ENCODE peak calls at places on chromosome X, in five cellular contexts. A, M, U, N and T are unnamed samples.

GRCh38 chrX:38044682-38045081 is 38.3 kb downstream of the SYTL5 start:
- DNase-seq in A (no peak), M (no peak), U (no peak), N (no peak), T (no peak)

GRCh38 chrX:140180585-140180984 is 215.3 kb upstream of the CXorf66 start:
- DNase-seq in A (no peak), M (peak), U (peak), N (no peak), T (no peak)

GRCh38 chrX:101057095-101057714 is 5.3 kb upstream of the TRMT2B start:
- DNase-seq in A (peak), M (peak), U (peak), N (no peak), T (no peak)

GRCh38 chrX:132209527-132209926 is 9.7 kb downstream of the RAP2C start:
- DNase-seq in A (peak), M (peak), U (no peak), N (no peak), T (no peak)

GRCh38 chrX:119686087-119686639 is 6.8 kb downstream of the SEPTIN6 start:
- DNase-seq in A (no peak), M (no peak), U (no peak), N (no peak), T (no peak)

GRCh38 chrX:153827903-153828302 is 2.4 kb downstream of the PDZD4 start:
- DNase-seq in A (no peak), M (no peak), U (no peak), N (no peak), T (no peak)

GRCh38 chrX:14676431-14676830 is 147.1 kb downstream of the GLRA2 start:
- DNase-seq in A (peak), M (no peak), U (peak), N (no peak), T (no peak)

GRCh38 chrX:17440836-17441235 is 65.8 kb downstream of the NHS start:
- DNase-seq in A (no peak), M (no peak), U (no peak), N (no peak), T (no peak)

GRCh38 chrX:52585892-52586291 is 68.8 kb downstream of the SSX7 start:
- DNase-seq in A (no peak), M (no peak), U (no peak), N (no peak), T (no peak)

GRCh38 chrX:116873678-116874077 is 410.9 kb upstream of the CT83 start:
- DNase-seq in A (peak), M (peak), U (peak), N (no peak), T (no peak)

GRCh38 chrX:77937291-77937690 is 26.8 kb downstream of the ATP7A start:
- DNase-seq in A (no peak), M (peak), U (peak), N (no peak), T (no peak)

GRCh38 chrX:53086464-53086863 is 4.3 kb downstream of the TSPYL2 start:
- DNase-seq in A (no peak), M (no peak), U (no peak), N (no peak), T (no peak)

GRCh38 chrX:74349387-74349786 is 45.4 kb downstream of the ZCCHC13 start:
- DNase-seq in A (peak), M (peak), U (peak), N (no peak), T (no peak)

DNA sequence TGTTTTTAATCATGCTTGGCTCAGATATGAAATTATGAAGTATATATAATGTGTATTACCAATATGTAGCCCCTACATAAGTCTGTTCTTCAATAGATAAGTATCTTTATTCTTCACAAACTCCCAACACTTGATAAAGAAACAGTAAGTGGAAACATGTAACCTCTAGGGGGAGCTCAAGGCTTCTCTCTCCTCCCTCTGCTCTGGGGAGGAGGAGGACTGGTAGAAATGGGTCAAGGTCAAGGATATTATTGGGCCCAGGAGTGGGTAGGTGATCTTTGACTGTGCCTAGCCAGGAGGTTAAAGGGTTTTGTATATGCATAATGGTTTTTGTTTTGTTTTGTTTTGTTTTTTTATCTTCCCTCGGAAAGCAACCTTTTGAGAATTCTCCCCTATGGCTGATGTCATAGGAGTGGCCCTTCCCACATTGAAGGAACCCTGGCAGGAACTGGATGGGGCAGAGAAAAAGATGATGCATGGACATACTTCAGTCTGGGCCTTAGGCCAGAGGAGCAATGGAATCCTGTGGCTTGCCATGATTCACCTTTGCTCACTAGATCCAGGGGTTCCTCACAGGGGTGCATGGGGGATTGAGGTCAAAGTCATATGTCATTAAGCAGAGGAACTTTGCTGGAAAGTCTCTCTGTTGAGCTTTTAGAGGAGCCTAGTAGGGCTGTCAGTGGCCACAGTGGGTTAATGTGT is 460.3 kb downstream of the MID1IP1 start:
- DNase-seq in A (peak), M (peak), U (peak), N (peak), T (no peak)
- TF ChIP-seq CTCF in A (peak), M (peak), U (peak), N (peak), T (peak)

GRCh38 chrX:69287025-69287540 is 121.8 kb upstream of the PJA1 start:
- DNase-seq in A (no peak), M (no peak), U (no peak), N (no peak), T (no peak)
- TF ChIP-seq CTCF in A (no peak), M (no peak), U (no peak), N (no peak), T (no peak)

GRCh38 chrX:151228935-151229334 is 52.6 kb downstream of the GPR50 start:
- DNase-seq in A (no peak), M (no peak), U (no peak), N (no peak), T (no peak)
- TF ChIP-seq CTCF in A (no peak), M (no peak), U (no peak), N (no peak), T (no peak)

GRCh38 chrX:7191681-7192110 is 43.7 kb upstream of the PUDP start:
- DNase-seq in A (no peak), M (no peak), U (peak), N (no peak), T (no peak)
- TF ChIP-seq CTCF in A (no peak), M (peak), U (peak), N (peak), T (peak)